ENCODE peak calls at places on chromosomes 4 and X, in ten cellular contexts. S, G, U, R, J, P, K, F, O and X are unnamed samples.

GRCh38 chr4:78606530-78607095 is 55.0 kb downstream of the ANXA3 start:
- DNase-seq in U (no peak), R (no peak), K (no peak), P (no peak), G (no peak), S (no peak), F (no peak), O (no peak), J (no peak), X (no peak)

GRCh38 chrX:72247206-72247944 is 8.5 kb upstream of the ERCC6L start:
- DNase-seq in S (no peak), R (no peak), J (no peak), U (peak), P (peak), F (peak), G (no peak), O (no peak), K (no peak), X (no peak)

GRCh38 chr4:73814679-73815078 is 21.8 kb upstream of the CXCL6 start:
- DNase-seq in U (no peak), S (no peak), K (no peak), G (no peak), R (no peak), P (no peak), J (no peak), F (no peak), O (no peak), X (no peak)

GRCh38 chrX:138011461-138011860 is 445.5 kb downstream of the ZIC3 start:
- DNase-seq in G (no peak), K (no peak), O (no peak), S (no peak), R (no peak), F (no peak), J (no peak), P (no peak), U (no peak), X (no peak)

GRCh38 chr4:11724731-11725130 is 296.0 kb upstream of the HS3ST1 start:
- DNase-seq in O (no peak), P (no peak), F (no peak), G (no peak), R (no peak), S (no peak), U (no peak), K (no peak), J (no peak), X (no peak)

GRCh38 chrX:13488706-13489105 is 80.7 kb upstream of the EGFL6 start:
- DNase-seq in S (no peak), P (no peak), K (no peak), R (no peak), G (no peak), J (no peak), F (no peak), O (no peak), U (no peak), X (no peak)

GRCh38 chr4:76198411-76199237 is 15.0 kb downstream of the SCARB2 start:
- DNase-seq in S (no peak), J (peak), R (no peak), K (peak), U (peak), P (peak), G (peak), O (no peak), F (peak), X (no peak)

GRCh38 chr4:109912706-109913621 is at the start of gene EGF:
- DNase-seq in J (no peak), K (peak), P (peak), U (peak), S (no peak), R (no peak), F (peak), O (no peak), G (no peak), X (no peak)

GRCh38 chr4:127685292-127685691 is 44.9 kb upstream of the SLC25A31 start:
- DNase-seq in F (no peak), S (no peak), R (no peak), O (no peak), K (peak), J (no peak), U (no peak), P (no peak), G (no peak), X (no peak)

GRCh38 chr4:74418063-74418670 is 26.8 kb upstream of the AREG start:
- DNase-seq in G (no peak), P (peak), O (no peak), F (no peak), K (peak), J (no peak), S (no peak), U (no peak), R (no peak), X (no peak)

GRCh38 chrX:119984652-119985051 is 41.1 kb upstream of the NKAP start:
- DNase-seq in K (no peak), R (no peak), P (no peak), O (no peak), F (no peak), U (no peak), G (no peak), J (no peak), S (no peak), X (no peak)

GRCh38 chrX:44937606-44938005 is 64.6 kb downstream of the KDM6A start:
- DNase-seq in K (no peak), P (no peak), G (no peak), J (no peak), F (no peak), R (no peak), O (no peak), S (no peak), U (no peak), X (no peak)

GRCh38 chr4:66489783-66490452 is 819.6 kb upstream of the EPHA5 start:
- DNase-seq in R (no peak), O (no peak), S (no peak), K (peak), F (no peak), P (no peak), U (no peak), J (no peak), G (no peak), X (no peak)

GRCh38 chr4:88242144-88242543 is 42.2 kb downstream of the PPM1K start:
- DNase-seq in O (no peak), S (no peak), F (no peak), R (no peak), P (no peak), U (no peak), K (no peak), G (no peak), J (no peak), X (no peak)

GRCh38 chr4:184745747-184746531 is 12.0 kb upstream of the CENPU start:
- DNase-seq in U (peak), F (peak), R (peak), K (peak), S (no peak), J (peak), G (peak), O (no peak), P (peak), X (peak)

GRCh38 chrX:46366597-46367207 is 178.5 kb downstream of the ZNF674 start:
- DNase-seq in K (no peak), U (no peak), O (no peak), J (no peak), P (no peak), F (no peak), S (no peak), R (no peak), G (no peak), X (no peak)

GRCh38 chr4:5033266-5033945 is 14.1 kb upstream of the CYTL1 start:
- DNase-seq in G (no peak), U (peak), S (no peak), R (no peak), O (no peak), P (no peak), J (no peak), K (peak), F (no peak), X (no peak)

GRCh38 chrX:38438321-38438720 is 85.9 kb downstream of the OTC start:
- DNase-seq in S (no peak), P (no peak), K (no peak), O (no peak), F (no peak), G (no peak), R (no peak), J (no peak), U (no peak), X (no peak)

GRCh38 chrX:85544609-85545008 is 165.1 kb upstream of the POF1B start:
- DNase-seq in S (no peak), G (no peak), U (no peak), J (no peak), P (peak), K (no peak), O (no peak), F (no peak), R (no peak), X (no peak)

GRCh38 chr4:33959519-33959918 is 2284.8 kb downstream of the ARAP2 start:
- DNase-seq in R (no peak), F (no peak), S (no peak), P (no peak), O (no peak), J (no peak), U (no peak), K (peak), G (no peak), X (no peak)

GRCh38 chr4:119098306-119098705 is 37.3 kb upstream of the MYOZ2 start:
- DNase-seq in R (no peak), K (no peak), P (no peak), S (no peak), O (no peak), J (no peak), F (no peak), G (no peak), U (no peak), X (no peak)

GRCh38 chr4:117481742-117482141 is 396.4 kb upstream of the TRAM1L1 start:
- DNase-seq in R (no peak), S (no peak), U (no peak), J (no peak), F (no peak), O (no peak), P (no peak), G (no peak), K (no peak), X (no peak)

GRCh38 chrX:132786217-132786616 is 172.2 kb downstream of the HS6ST2 start:
- DNase-seq in U (no peak), G (no peak), F (no peak), K (no peak), O (no peak), J (no peak), R (no peak), S (no peak), P (no peak), X (no peak)

GRCh38 chr4:4854649-4855292 is 4.7 kb upstream of the MSX1 start:
- DNase-seq in R (no peak), P (no peak), K (no peak), O (no peak), S (no peak), J (no peak), F (no peak), G (no peak), U (no peak), X (no peak)

GRCh38 chr4:77003400-77003799 is 53.8 kb downstream of the SEPTIN11 start:
- DNase-seq in J (no peak), K (no peak), F (no peak), S (no peak), P (no peak), G (no peak), O (no peak), U (no peak), R (no peak), X (no peak)

GRCh38 chr4:15557806-15558550 is 88.3 kb downstream of the CC2D2A start:
- DNase-seq in J (no peak), U (no peak), G (no peak), R (no peak), K (no peak), S (no peak), F (peak), O (no peak), P (peak), X (no peak)

GRCh38 chr4:8160233-8160560 is 1.6 kb upstream of the ABLIM2 start:
- DNase-seq in F (no peak), S (no peak), O (no peak), R (no peak), G (no peak), P (no peak), J (no peak), U (no peak), K (no peak), X (no peak)

GRCh38 chr4:1234811-1235292 is 14.1 kb downstream of the CTBP1 start:
- DNase-seq in R (no peak), G (no peak), J (no peak), F (no peak), K (no peak), U (peak), O (no peak), S (no peak), P (no peak), X (no peak)

GRCh38 chr4:87134122-87134521 is 86.3 kb downstream of the KLHL8 start:
- DNase-seq in K (no peak), S (no peak), U (no peak), P (no peak), O (no peak), R (no peak), G (no peak), F (no peak), J (no peak), X (no peak)

GRCh38 chrX:9928083-9928482 is 39.1 kb upstream of the CLDN34 start:
- DNase-seq in O (no peak), P (no peak), G (peak), K (no peak), U (no peak), R (no peak), J (no peak), F (no peak), S (no peak), X (no peak)

GRCh38 chr4:112517067-112517588 is 1.1 kb upstream of the NEUROG2 start:
- DNase-seq in P (no peak), O (no peak), F (no peak), G (peak), S (no peak), U (no peak), J (no peak), R (no peak), K (no peak), X (peak)

GRCh38 chr4:156815717-156816319 is 155.8 kb downstream of the PDGFC start:
- DNase-seq in J (no peak), G (no peak), S (no peak), K (no peak), F (no peak), O (no peak), P (no peak), U (no peak), R (no peak), X (no peak)

GRCh38 chrX:47216393-47216925 is 2.0 kb upstream of the CDK16 start:
- DNase-seq in O (no peak), G (no peak), P (no peak), U (peak), F (no peak), K (peak), S (no peak), R (no peak), J (no peak), X (no peak)